ENCODE peak calls at places on chromosomes 1 and 21, in four cellular contexts. O is K562, U is GM12878, K is GM12891. M is an unnamed sample.

GRCh38 chr1:65174585-65174984 is 26.6 kb downstream of the AK4 start:
- DNase-seq in O (no peak), U (peak; percentile 84), K (peak; percentile 32), M (peak; percentile 32)

GRCh38 chr1:14826172-14826636 is 227.7 kb downstream of the KAZN start:
- DNase-seq in O (peak; percentile 40), U (no peak), K (no peak), M (no peak)

GRCh38 chr1:79044974-79045650 is 38.6 kb upstream of the ADGRL4 start:
- DNase-seq in O (no peak), U (no peak), K (no peak), M (no peak)

GRCh38 chr1:110152133-110152785 is 2.0 kb downstream of the SLC6A17 start:
- DNase-seq in O (no peak), U (no peak), K (no peak), M (no peak)

GRCh38 chr21:20997633-20998455 is at the start of gene NCAM2:
- DNase-seq in O (peak; percentile 76), U (no peak), K (peak; percentile 15), M (no peak)

GRCh38 chr1:22369294-22370189 is 82.1 kb upstream of the ZBTB40 start:
- DNase-seq in O (no peak), U (no peak), K (no peak), M (no peak)

GRCh38 chr1:201525196-201525778 is 13.6 kb upstream of the NAV1 start:
- DNase-seq in O (no peak), U (no peak), K (no peak), M (no peak)

GRCh38 chr1:46001087-46001785 is 131.2 kb downstream of the PIK3R3 start:
- DNase-seq in O (no peak), U (no peak), K (no peak), M (no peak)

DNA sequence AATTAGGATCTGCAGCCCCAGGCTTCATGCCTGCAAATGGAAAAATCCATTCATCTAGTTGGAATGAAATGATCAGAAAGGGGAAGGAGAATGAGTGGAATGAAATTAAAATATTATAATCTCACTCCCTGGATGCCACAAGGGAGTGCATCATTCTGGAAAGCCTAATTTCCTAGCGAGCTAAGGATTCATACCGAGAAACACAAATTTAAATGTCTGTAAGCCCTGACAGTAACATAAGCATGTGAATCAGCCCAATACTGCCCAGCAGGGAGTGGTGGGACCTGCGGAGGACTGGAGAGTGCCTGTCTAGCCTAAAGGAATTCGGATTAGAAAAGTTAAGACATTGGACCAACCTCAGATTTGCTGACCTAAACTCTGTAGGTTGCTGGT is 38.3 kb upstream of the RCAN3 start:
- DNase-seq in O (no peak), U (no peak), K (no peak), M (no peak)
- TF ChIP-seq TAF1 in O (no peak), U (no peak), K (no peak), M (no peak)

GRCh38 chr1:155050560-155051341 is at the start of gene ADAM15:
- DNase-seq in O (peak; percentile 91), U (no peak), K (peak; percentile 99), M (peak; percentile 98)
- TF ChIP-seq POLR2A in O (peak; percentile 68), U (peak; percentile 51), K (no peak), M (peak; percentile 19)

GRCh38 chr1:41895552-41895951 is 23.2 kb downstream of the HIVEP3 start:
- DNase-seq in O (peak; percentile 48), U (no peak), K (no peak), M (no peak)

GRCh38 chr1:41900611-41901444 is 17.9 kb downstream of the HIVEP3 start:
- DNase-seq in O (no peak), U (no peak), K (no peak), M (no peak)

GRCh38 chr1:41901551-41901950 is 17.2 kb downstream of the HIVEP3 start:
- DNase-seq in O (no peak), U (no peak), K (no peak), M (no peak)

GRCh38 chr1:41894778-41895483 is 23.8 kb downstream of the HIVEP3 start:
- DNase-seq in O (no peak), U (no peak), K (no peak), M (no peak)

GRCh38 chr1:41898191-41898713 is 20.5 kb downstream of the HIVEP3 start:
- DNase-seq in O (peak; percentile 71), U (no peak), K (no peak), M (no peak)
- TF ChIP-seq POLR2AphosphoS5 in O (no peak), U (no peak), K (no peak), M (no peak)

DNA sequence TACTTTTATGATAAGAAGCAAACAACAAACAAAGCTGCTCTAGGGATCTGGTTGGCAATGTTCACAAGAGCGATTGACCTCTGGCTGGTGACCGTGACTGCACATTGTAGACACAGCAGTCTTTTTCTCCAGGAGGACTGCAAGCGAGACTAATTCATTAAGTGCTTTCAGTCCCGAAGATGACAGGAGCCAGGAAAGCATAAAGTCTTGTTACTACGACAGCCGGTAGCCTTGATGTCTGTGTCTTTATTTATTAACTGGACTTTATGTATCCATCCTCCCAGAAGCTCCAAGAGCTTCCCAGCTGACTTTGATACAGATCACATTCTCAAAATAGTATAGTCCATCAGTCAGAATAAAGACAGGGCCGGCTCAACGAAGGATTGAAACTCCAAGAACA is 18.2 kb downstream of the FAM163A start:
- DNase-seq in O (no peak), U (no peak), K (no peak), M (no peak)
- TF ChIP-seq TAF1 in O (no peak), U (no peak), K (no peak), M (no peak)